ENCODE peak calls at places on chromosomes 6 and 20, in five cellular contexts. D is Peyer's patch, U is neural progenitor cell, R is MM.1S, J is prostate gland. N is an unnamed sample. For H3K4me1, the result is how much of the 10 kb centered on the place peaks cover.

GRCh38 chr6:17015551-17016381 is 86.1 kb upstream of the STMND1 start:
- DNase-seq in D (no peak), U (no peak), R (no peak), J (no peak), N (no peak)

GRCh38 chr6:34490390-34491090 is 24.7 kb downstream of the PACSIN1 start:
- DNase-seq in D (no peak), U (no peak), R (no peak), J (no peak), N (no peak)

GRCh38 chr6:123829302-123829953 is 25.8 kb downstream of the NKAIN2 start:
- DNase-seq in D (no peak), U (no peak), R (no peak), J (no peak), N (no peak)

GRCh38 chr20:621115-621756 is 11.1 kb upstream of the TCF15 start:
- DNase-seq in D (no peak), U (no peak), R (no peak), J (no peak), N (no peak)

GRCh38 chr6:113047148-113047547 is 700.0 kb downstream of the RFPL4B start:
- DNase-seq in D (no peak), U (no peak), R (no peak), J (no peak), N (no peak)

GRCh38 chr20:53900380-53900999 is 169.9 kb downstream of the BCAS1 start:
- DNase-seq in D (no peak), U (no peak), R (no peak), J (no peak), N (no peak)

GRCh38 chr6:106799008-106799952 is 169.9 kb downstream of the QRSL1 start:
- DNase-seq in D (peak), U (peak), R (peak), J (no peak), N (no peak)

GRCh38 chr6:99026135-99026534 is 78.4 kb upstream of the FBXL4 start:
- DNase-seq in D (no peak), U (peak), R (no peak), J (no peak), N (no peak)

GRCh38 chr6:143325379-143326140 is 124.9 kb downstream of the ADAT2 start:
- DNase-seq in D (no peak), U (no peak), R (no peak), J (no peak), N (no peak)

GRCh38 chr20:44746367-44747165 is 901 bp downstream of the KCNK15 start:
- DNase-seq in D (no peak), U (no peak), R (no peak), J (no peak), N (no peak)

GRCh38 chr6:45540375-45540920 is 162.7 kb upstream of the SUPT3H start:
- DNase-seq in D (no peak), U (no peak), R (no peak), J (no peak), N (no peak)

GRCh38 chr6:105591053-105591452 is 188.2 kb upstream of the PREP start:
- DNase-seq in D (no peak), U (no peak), R (peak), J (no peak), N (no peak)

GRCh38 chr6:56526860-56527544 is 115.7 kb downstream of the DST start:
- DNase-seq in D (no peak), U (no peak), R (no peak), J (no peak), N (no peak)

GRCh38 chr6:158057213-158057987 is 75.7 kb downstream of the SYNJ2 start:
- DNase-seq in D (no peak), U (no peak), R (no peak), J (no peak), N (no peak)

GRCh38 chr6:87066449-87067288 is 28.2 kb downstream of the CGA start:
- DNase-seq in D (no peak), U (peak), R (peak), J (peak), N (peak)

GRCh38 chr6:25173951-25174474 is 105.2 kb upstream of the CARMIL1 start:
- DNase-seq in D (no peak), U (no peak), R (no peak), J (no peak), N (no peak)

GRCh38 chr20:62356948-62357667 is 10.0 kb downstream of the LAMA5 start:
- DNase-seq in D (no peak), U (no peak), R (no peak), J (no peak), N (no peak)

GRCh38 chr20:5190444-5190843 is 63.6 kb downstream of the CDS2 start:
- DNase-seq in D (no peak), U (no peak), R (peak), J (no peak), N (no peak)

GRCh38 chr6:53112404-53112803 is 36.2 kb downstream of the GCM1 start:
- DNase-seq in D (no peak), U (no peak), R (peak), J (peak), N (no peak)

GRCh38 chr20:53897884-53898557 is 172.4 kb downstream of the BCAS1 start:
- DNase-seq in D (no peak), U (peak), R (no peak), J (no peak), N (no peak)

GRCh38 chr20:41654884-41655283 is 36.7 kb upstream of the CHD6 start:
- DNase-seq in D (no peak), U (peak), R (no peak), J (no peak), N (no peak)

GRCh38 chr6:45587229-45588060 is 209.7 kb upstream of the SUPT3H start:
- DNase-seq in D (no peak), U (no peak), R (no peak), J (no peak), N (no peak)

GRCh38 chr6:116447496-116448011 is 13.6 kb upstream of the CALHM6 start:
- DNase-seq in D (no peak), U (no peak), R (peak), J (no peak), N (no peak)
- H3K4me1 ChIP-seq in D (under half), U (under half), R (half or more), J (under half), N (under half)

DNA sequence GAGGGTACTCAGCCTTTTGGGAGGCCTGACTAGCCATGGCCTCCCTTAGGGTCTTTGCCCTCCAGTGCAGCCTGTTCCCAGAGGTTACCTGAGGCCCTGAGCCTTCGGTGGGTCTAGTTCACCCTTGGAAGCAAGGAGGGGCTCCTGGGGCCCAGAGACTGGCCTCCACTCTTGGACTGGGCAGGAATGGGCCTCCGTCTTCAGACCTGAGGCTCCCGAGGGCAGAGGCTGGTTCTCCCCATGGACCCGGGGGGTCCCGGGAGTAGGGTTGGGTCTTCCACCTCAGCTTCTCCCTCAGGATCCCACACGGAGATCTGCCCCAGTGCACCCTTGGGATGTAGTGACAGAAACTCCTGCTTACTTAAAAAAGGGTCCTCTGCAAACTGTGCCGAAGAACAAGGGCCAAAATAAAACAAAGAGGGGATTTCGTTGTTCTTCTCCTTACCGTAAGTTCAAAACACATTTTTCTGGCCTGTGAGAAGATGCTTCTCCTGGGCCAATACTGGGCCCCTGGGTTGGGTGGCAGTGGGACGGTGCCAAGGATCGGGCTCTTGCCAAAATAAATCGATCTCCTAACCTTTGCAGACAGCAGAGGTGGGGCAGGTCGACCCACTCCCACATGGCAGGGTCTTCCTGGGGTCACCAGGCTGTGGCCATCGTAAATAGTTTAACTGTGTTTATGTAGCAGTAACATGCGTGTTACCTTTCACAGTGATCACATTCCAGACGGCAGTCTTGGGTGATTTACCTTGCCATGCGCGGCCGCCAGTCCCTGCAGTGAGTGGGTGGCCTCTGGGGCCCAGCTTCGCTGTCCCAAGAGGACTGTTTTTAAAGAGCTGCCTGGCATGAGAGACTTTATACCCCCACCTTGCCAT is 151.8 kb downstream of the VEGFA start:
- DNase-seq in D (no peak), U (no peak), R (no peak), J (no peak), N (no peak)
- H3K4me1 ChIP-seq in D (under half), U (under half), R (under half), J (under half), N (under half)

DNA sequence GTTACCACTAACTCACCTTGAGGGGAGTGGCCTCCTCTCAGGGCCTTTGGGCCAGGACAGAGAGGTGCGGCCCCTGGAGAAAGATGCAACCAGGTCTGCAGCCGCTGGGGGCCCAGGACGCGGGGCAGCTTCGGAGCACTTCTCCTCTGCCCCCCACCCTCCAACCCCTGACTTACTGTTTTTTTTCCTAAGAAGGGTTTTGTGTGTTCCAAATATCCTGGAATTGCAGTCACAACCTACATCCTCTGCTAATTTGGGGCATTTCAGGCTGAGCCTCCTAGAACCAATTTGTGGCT is 1.7 kb downstream of the LINC00237 start:
- DNase-seq in D (no peak), U (peak), R (no peak), J (no peak), N (no peak)
- H3K4me1 ChIP-seq in D (under half), U (half or more), R (under half), J (under half), N (under half)

DNA sequence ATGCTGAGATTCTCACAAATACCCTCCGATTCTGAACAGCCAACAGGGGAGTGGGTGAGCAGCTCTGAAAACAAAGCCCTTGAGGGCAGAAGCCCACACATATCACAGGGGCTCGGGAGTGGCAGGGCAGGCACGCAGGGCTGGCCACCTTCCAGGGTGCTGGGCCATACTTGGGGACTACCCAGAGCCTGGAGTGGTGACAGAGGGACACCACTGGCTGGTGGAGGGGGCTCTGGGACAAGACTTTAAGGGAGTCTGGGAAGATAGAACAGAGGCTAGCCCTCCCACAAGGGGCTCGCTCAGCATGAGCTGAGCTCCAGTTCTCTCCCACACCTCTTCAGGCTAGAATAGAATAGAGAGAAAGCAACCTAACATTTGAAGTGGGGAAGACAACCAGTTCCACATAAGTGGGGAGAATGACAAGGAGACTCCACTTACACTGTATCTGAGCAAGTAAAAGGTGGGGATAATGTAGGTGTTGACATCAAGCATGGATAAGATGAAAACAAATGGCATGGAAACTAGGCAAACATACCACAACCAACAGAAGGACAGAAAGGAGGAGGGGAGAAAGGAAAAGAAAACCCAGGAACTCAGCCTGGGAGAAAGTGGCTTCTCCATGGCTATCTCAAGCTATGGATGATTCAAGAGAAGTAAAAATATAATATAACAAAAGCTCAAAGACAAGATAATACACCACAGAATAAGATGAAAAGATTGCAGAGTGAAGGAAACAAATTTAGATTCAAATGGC is 7.0 kb downstream of the PPIL1 start:
- DNase-seq in D (no peak), U (no peak), R (no peak), J (no peak), N (no peak)
- H3K4me1 ChIP-seq in D (under half), U (under half), R (under half), J (under half), N (under half)